ENCODE peak calls at places on chromosomes 16 and 17, in six cellular contexts. Y is HFFc6, S is H1, F is fibroblast of villous mesenchyme, M is cardiac muscle cell, A is left ventricle myocardium inferior. C is an unnamed sample.

GRCh38 chr16:63442246-63442645 is 1406.0 kb upstream of the CDH8 start:
- DNase-seq in M (no peak), A (no peak), F (no peak), Y (no peak), S (no peak), C (no peak)

GRCh38 chr16:22887445-22887844 is 73.5 kb downstream of the HS3ST2 start:
- DNase-seq in A (no peak), S (no peak), F (no peak), Y (no peak), M (no peak), C (no peak)

GRCh38 chr16:81645925-81646324 is 133.2 kb upstream of the PLCG2 start:
- DNase-seq in M (no peak), Y (no peak), S (no peak), A (no peak), F (no peak), C (no peak)

GRCh38 chr17:72691601-72692000 is 400.9 kb downstream of the SLC39A11 start:
- DNase-seq in A (no peak), F (peak; percentile 69), S (no peak), Y (peak; percentile 73), M (no peak), C (no peak)

GRCh38 chr16:67969286-67970039 is 1.0 kb upstream of the SLC12A4 start:
- DNase-seq in Y (no peak), A (no peak), S (no peak), F (peak; percentile 35), M (no peak), C (no peak)

GRCh38 chr16:724188-725040 is 1.8 kb downstream of the CCDC78 start:
- DNase-seq in F (no peak), A (no peak), S (no peak), Y (no peak), M (no peak), C (no peak)

GRCh38 chr16:15483857-15484256 is 49.5 kb downstream of the BMERB1 start:
- DNase-seq in S (no peak), M (no peak), A (no peak), F (no peak), Y (no peak), C (no peak)

GRCh38 chr17:1872254-1872653 is 42.4 kb downstream of the RPA1 start:
- DNase-seq in F (no peak), M (no peak), S (no peak), Y (no peak), A (no peak), C (no peak)

GRCh38 chr17:72642720-72643119 is 449.8 kb downstream of the SLC39A11 start:
- DNase-seq in M (no peak), S (no peak), F (no peak), Y (no peak), A (no peak), C (no peak)

GRCh38 chr17:78888911-78889496 is 14.0 kb downstream of the CEP295NL start:
- DNase-seq in F (no peak), Y (no peak), A (no peak), S (no peak), M (no peak), C (no peak)

GRCh38 chr16:4945560-4946502 is 8.9 kb upstream of the PPL start:
- DNase-seq in M (no peak), Y (peak; percentile 42), S (no peak), F (peak; percentile 37), A (peak; percentile 52), C (no peak)

GRCh38 chr17:7613769-7614421 is 802 bp downstream of the FXR2 start:
- DNase-seq in Y (peak; percentile 40), S (no peak), F (peak; percentile 37), M (peak; percentile 29), A (no peak), C (no peak)

GRCh38 chr16:3553138-3553923 is 23.9 kb downstream of the NLRC3 start:
- DNase-seq in M (no peak), A (no peak), S (peak; percentile 75), Y (no peak), F (no peak), C (no peak)

GRCh38 chr17:56314026-56314425 is 160.8 kb downstream of the ANKFN1 start:
- DNase-seq in S (no peak), M (no peak), F (no peak), A (no peak), Y (no peak), C (no peak)

GRCh38 chr17:29124135-29124930 is 55.9 kb downstream of the MYO18A start:
- DNase-seq in S (no peak), Y (peak; percentile 73), F (peak; percentile 80), A (no peak), M (peak; percentile 86), C (peak; percentile 31)

GRCh38 chr17:7703584-7704574 is 1.1 kb upstream of the EFNB3 start:
- DNase-seq in S (peak; percentile 61), A (no peak), Y (no peak), F (peak; percentile 52), M (peak; percentile 73), C (peak; percentile 69)

GRCh38 chr16:87620201-87620495 is 17.8 kb downstream of the JPH3 start:
- DNase-seq in Y (no peak), F (no peak), A (no peak), S (no peak), M (no peak), C (no peak)

GRCh38 chr16:21673469-21673868 is 9.7 kb downstream of the OTOA start:
- DNase-seq in S (no peak), F (no peak), A (no peak), Y (no peak), M (no peak), C (no peak)
- TF ChIP-seq CTCF in S (no peak), F (no peak), A (no peak), Y (no peak), M (no peak), C (no peak)

GRCh38 chr16:12803203-12804093 is at the start of gene CPPED1:
- DNase-seq in F (peak; percentile 93), M (peak; percentile 95), S (peak; percentile 78), A (peak; percentile 95), Y (peak; percentile 88), C (peak; percentile 92)
- TF ChIP-seq CTCF in F (no peak), M (no peak), S (no peak), A (no peak), Y (no peak), C (no peak)

GRCh38 chr16:56852401-56852730 is 12.6 kb upstream of the SLC12A3 start:
- DNase-seq in S (no peak), F (no peak), Y (no peak), M (no peak), A (no peak), C (no peak)
- TF ChIP-seq CTCF in S (no peak), F (no peak), Y (no peak), M (no peak), A (no peak), C (no peak)

DNA sequence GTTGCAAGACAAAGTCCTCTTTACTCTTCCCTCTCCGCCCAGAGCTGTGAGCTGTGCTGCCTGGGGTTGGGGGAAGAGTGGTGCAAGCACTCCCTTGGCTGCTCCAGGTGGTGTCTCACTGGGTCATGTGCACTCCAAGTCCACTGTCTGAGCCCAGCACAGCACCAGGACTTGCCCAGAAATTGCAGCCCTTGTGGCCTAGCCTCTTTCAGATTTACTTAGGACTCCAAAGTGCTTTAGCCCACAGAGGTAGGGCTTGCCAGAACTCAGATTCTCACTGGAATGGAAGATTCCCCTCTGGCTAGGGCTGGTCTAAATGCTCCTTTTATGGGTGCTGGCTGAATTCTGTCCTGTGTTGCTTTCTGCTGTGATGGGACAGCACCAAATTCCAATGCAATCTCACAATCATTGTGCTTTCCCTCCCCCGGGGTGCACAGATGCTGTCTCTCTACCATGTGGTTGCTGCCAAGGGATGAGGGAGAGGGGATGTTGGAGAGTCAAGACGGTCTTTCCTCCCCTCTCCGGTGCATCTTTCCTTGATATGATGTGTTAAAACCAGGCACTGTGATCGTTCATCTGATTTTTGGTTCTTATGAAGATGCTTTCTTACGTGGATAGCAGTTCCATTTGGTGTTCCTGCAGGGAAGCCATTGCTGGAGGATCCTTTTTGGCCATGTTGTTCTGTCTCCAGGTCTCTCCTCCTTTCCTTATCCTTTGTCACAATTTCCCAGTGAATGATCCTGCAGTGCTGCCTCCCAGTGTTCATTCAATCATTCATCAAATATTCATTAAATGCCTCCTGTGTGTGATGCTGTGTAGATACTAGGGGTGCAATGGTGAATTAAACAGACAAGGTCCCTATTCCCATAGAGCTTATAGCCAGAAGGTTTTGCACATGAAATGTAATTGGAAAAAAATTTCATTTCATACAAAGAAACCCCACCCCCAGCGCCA is 216.3 kb downstream of the SPECC1 start:
- DNase-seq in M (no peak), Y (no peak), S (no peak), A (no peak), F (no peak), C (no peak)
- TF ChIP-seq CTCF in M (peak; percentile 12), Y (peak; percentile 28), S (no peak), A (no peak), F (peak; percentile 32), C (no peak)

GRCh38 chr17:47844814-47845453 is 3.9 kb upstream of the SCRN2 start:
- DNase-seq in M (peak; percentile 44), Y (peak; percentile 36), S (no peak), A (no peak), F (no peak), C (no peak)
- TF ChIP-seq CTCF in M (peak; percentile 43), Y (peak; percentile 80), S (no peak), A (no peak), F (peak; percentile 42), C (peak; percentile 68)

GRCh38 chr16:21589551-21589950 is 9.8 kb upstream of the METTL9 start:
- DNase-seq in Y (no peak), A (no peak), F (no peak), M (no peak), S (no peak), C (no peak)
- TF ChIP-seq CTCF in Y (no peak), A (no peak), F (no peak), M (no peak), S (no peak), C (no peak)

C was measured in glutamatergic neuron.